ENCODE peak calls at places on chromosome 3, in five cellular contexts. F is NCI-H748 treated with DMSO at 0.1 percent for 48 hours; S is activated T-helper 9 cell treated with anti-CD3 and anti-CD28 coated beads, Interleukin-2, amount 50 U/mL, for 16 hours; B is left ventricle myocardium inferior; M is foreskin keratinocyte. R is an unnamed sample.

GRCh38 chr3:86245360-86245759 is 745.6 kb downstream of the VGLL3 start:
- DNase-seq in M (no peak), S (no peak), F (no peak), B (no peak), R (no peak)

GRCh38 chr3:124467980-124468902 is 262.0 kb upstream of the UMPS start:
- DNase-seq in M (no peak), F (peak), B (no peak), S (no peak), R (peak)

GRCh38 chr3:141370065-141370533 is 1.8 kb downstream of the ZBTB38 start:
- DNase-seq in M (no peak), F (peak), S (peak), B (no peak), R (no peak)

GRCh38 chr3:150365132-150365604 is 42.9 kb upstream of the TSC22D2 start:
- DNase-seq in M (no peak), F (no peak), B (no peak), S (no peak), R (no peak)

GRCh38 chr3:14460342-14461005 is 58.1 kb downstream of the SLC6A6 start:
- DNase-seq in S (no peak), B (peak), M (no peak), F (no peak), R (no peak)

GRCh38 chr3:9986230-9986725 is 363 bp downstream of the EMC3 start:
- DNase-seq in F (peak), B (no peak), S (no peak), M (no peak), R (no peak)

GRCh38 chr3:196273655-196274054 is 13.9 kb downstream of the PCYT1A start:
- DNase-seq in F (no peak), B (no peak), M (no peak), S (no peak), R (no peak)

GRCh38 chr3:124202754-124203153 is 210.8 kb upstream of the ROPN1 start:
- DNase-seq in M (no peak), F (no peak), B (peak), S (no peak), R (no peak)

GRCh38 chr3:38960953-38961622 is 90.7 kb downstream of the SCN11A start:
- DNase-seq in F (peak), S (no peak), M (peak), B (no peak), R (peak)

GRCh38 chr3:181417748-181418147 is 294.0 kb upstream of the SOX2 start:
- DNase-seq in F (no peak), B (no peak), S (no peak), M (peak), R (no peak)

GRCh38 chr3:40310690-40311089 is 1.2 kb downstream of the EIF1B start:
- DNase-seq in M (no peak), B (no peak), F (no peak), S (no peak), R (no peak)

GRCh38 chr3:24494616-24495333 is at the start of gene THRB:
- DNase-seq in F (no peak), S (no peak), B (peak), M (no peak), R (no peak)

GRCh38 chr3:177852001-177852400 is 654.7 kb upstream of the TBL1XR1 start:
- DNase-seq in F (no peak), B (no peak), M (no peak), S (no peak), R (no peak)

GRCh38 chr3:110301781-110302180 is 769.8 kb upstream of the NECTIN3 start:
- DNase-seq in M (no peak), B (no peak), S (no peak), F (no peak), R (no peak)

GRCh38 chr3:100044369-100044768 is 69.9 kb downstream of the FILIP1L start:
- DNase-seq in M (no peak), F (no peak), B (no peak), S (no peak), R (no peak)

GRCh38 chr3:52973806-52974205 is 72.1 kb downstream of the SFMBT1 start:
- DNase-seq in S (no peak), M (no peak), B (no peak), F (no peak), R (no peak)

GRCh38 chr3:71441217-71441924 is 142.2 kb downstream of the FOXP1 start:
- DNase-seq in B (peak), M (peak), F (no peak), S (no peak), R (no peak)

GRCh38 chr3:59872121-59872520 is 822.3 kb upstream of the CFAP20DC start:
- DNase-seq in S (no peak), M (no peak), F (no peak), B (no peak), R (no peak)

GRCh38 chr3:80355144-80355543 is 587.3 kb upstream of the ROBO1 start:
- DNase-seq in B (no peak), M (peak), S (no peak), F (no peak), R (no peak)

GRCh38 chr3:188680189-188680588 is 491.6 kb upstream of the TPRG1 start:
- DNase-seq in B (no peak), S (no peak), F (no peak), M (no peak), R (no peak)

GRCh38 chr3:52298147-52299098 is 10.8 kb downstream of the GLYCTK start:
- DNase-seq in B (no peak), F (no peak), M (no peak), S (no peak), R (no peak)

GRCh38 chr3:186807231-186807630 is 949 bp upstream of the RFC4 start:
- DNase-seq in S (no peak), B (no peak), M (no peak), F (no peak), R (no peak)

GRCh38 chr3:39208463-39209055 is 16.2 kb upstream of the XIRP1 start:
- DNase-seq in B (peak), M (peak), F (no peak), S (no peak), R (peak)

R was measured in NCI-H345.